ENCODE peak calls at places on chromosomes 6 and 20, in eight cellular contexts. M is mammary epithelial cell, C is NB4, Q is esophagus muscularis mucosa, E is upper lobe of right lung, X is endothelial cell of umbilical vein, Y is MM.1S, G is fibroblast of lung. O is an unnamed sample.

GRCh38 chr6:29737707-29738630 is 14.7 kb downstream of the HLA-F start:
- DNase-seq in M (peak; percentile 74), C (peak; percentile 60), Q (no peak), E (no peak), X (peak; percentile 62), Y (peak; percentile 63), G (peak; percentile 43), O (peak; percentile 38)

GRCh38 chr6:44381739-44382138 is 5.8 kb upstream of the CDC5L start:
- DNase-seq in M (no peak), C (peak; percentile 84), Q (no peak), E (no peak), X (no peak), Y (no peak), G (no peak), O (no peak)

GRCh38 chr6:100851819-100852218 is 29.3 kb downstream of the ASCC3 start:
- DNase-seq in M (no peak), C (no peak), Q (no peak), E (no peak), X (no peak), Y (no peak), G (no peak), O (no peak)

GRCh38 chr20:13141541-13141940 is 79.5 kb upstream of the ISM1 start:
- DNase-seq in M (no peak), C (no peak), Q (no peak), E (no peak), X (no peak), Y (no peak), G (no peak), O (peak; percentile 12)

GRCh38 chr20:36487069-36487468 is 54.2 kb upstream of the MYL9 start:
- DNase-seq in M (no peak), C (no peak), Q (no peak), E (no peak), X (no peak), Y (no peak), G (no peak), O (no peak)

GRCh38 chr6:148747145-148747492 is 289 bp downstream of the UST start:
- DNase-seq in M (peak; percentile 56), C (peak; percentile 14), Q (no peak), E (peak; percentile 82), X (peak; percentile 14), Y (no peak), G (no peak), O (no peak)

GRCh38 chr6:23659125-23659524 is 466.9 kb upstream of the NRSN1 start:
- DNase-seq in M (no peak), C (peak; percentile 7), Q (no peak), E (no peak), X (no peak), Y (no peak), G (peak; percentile 12), O (no peak)

GRCh38 chr6:29627762-29628418 is 5.1 kb downstream of the GABBR1 start:
- DNase-seq in M (no peak), C (peak; percentile 16), Q (no peak), E (peak; percentile 78), X (peak; percentile 80), Y (no peak), G (peak; percentile 87), O (peak; percentile 71)

GRCh38 chr6:36970892-36971842 is 14.8 kb downstream of the MTCH1 start:
- DNase-seq in M (no peak), C (no peak), Q (no peak), E (no peak), X (no peak), Y (no peak), G (no peak), O (no peak)

GRCh38 chr6:44942201-44942600 is 385.9 kb upstream of the RUNX2 start:
- DNase-seq in M (peak; percentile 32), C (no peak), Q (no peak), E (no peak), X (no peak), Y (no peak), G (no peak), O (no peak)

GRCh38 chr20:20413801-20414200 is 45.9 kb downstream of the INSM1 start:
- DNase-seq in M (no peak), C (no peak), Q (no peak), E (no peak), X (no peak), Y (no peak), G (peak; percentile 17), O (no peak)

GRCh38 chr6:87093651-87094050 is 1.3 kb downstream of the CGA start:
- DNase-seq in M (no peak), C (no peak), Q (no peak), E (no peak), X (peak; percentile 51), Y (no peak), G (peak; percentile 77), O (no peak)

GRCh38 chr20:38723069-38723981 is 961 bp upstream of the SLC32A1 start:
- DNase-seq in M (peak; percentile 41), C (peak; percentile 39), Q (no peak), E (no peak), X (no peak), Y (no peak), G (peak; percentile 35), O (no peak)

GRCh38 chr6:56772737-56773184 is 130.1 kb upstream of the DST start:
- DNase-seq in M (peak; percentile 92), C (no peak), Q (no peak), E (no peak), X (peak; percentile 56), Y (no peak), G (peak; percentile 89), O (no peak)

GRCh38 chr6:42271834-42272805 is 54.5 kb upstream of the MRPS10 start:
- DNase-seq in M (no peak), C (no peak), Q (no peak), E (no peak), X (no peak), Y (no peak), G (no peak), O (no peak)

DNA sequence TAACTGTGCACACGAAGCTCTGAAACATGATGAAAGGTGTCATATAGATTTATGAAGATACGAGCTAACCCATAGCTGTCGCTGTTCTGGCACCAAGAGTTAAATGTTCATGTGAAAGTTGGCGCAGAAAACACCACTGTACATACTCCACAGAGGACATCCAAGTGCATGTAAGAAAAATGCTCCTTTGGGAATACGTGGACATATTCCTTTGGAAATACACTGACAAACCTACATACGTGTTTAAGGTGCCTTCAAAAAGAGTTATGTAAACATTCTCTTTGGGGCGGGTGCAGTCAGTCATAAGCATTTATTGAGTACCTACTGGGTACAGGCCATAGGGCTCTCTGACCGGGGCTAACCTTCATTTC is 723 bp upstream of the ARID1B start:
- DNase-seq in M (peak; percentile 37), C (peak; percentile 67), Q (no peak), E (no peak), X (no peak), Y (no peak), G (peak; percentile 36), O (no peak)
- TF ChIP-seq CTCF in M (peak; percentile 21), C (no peak), Q (no peak), E (no peak), X (no peak), Y (no peak), G (no peak), O (no peak)

GRCh38 chr6:168908166-168908565 is 345.5 kb downstream of the THBS2 start:
- DNase-seq in M (peak; percentile 67), C (no peak), Q (no peak), E (no peak), X (no peak), Y (no peak), G (peak; percentile 79), O (no peak)
- H3K4me3 ChIP-seq in M (no peak overlapping the region), C (no peak overlapping the region), Q (no peak overlapping the region), E (no peak overlapping the region), X (no peak overlapping the region), Y (no peak overlapping the region), G (no peak overlapping the region), O (no peak overlapping the region)

DNA sequence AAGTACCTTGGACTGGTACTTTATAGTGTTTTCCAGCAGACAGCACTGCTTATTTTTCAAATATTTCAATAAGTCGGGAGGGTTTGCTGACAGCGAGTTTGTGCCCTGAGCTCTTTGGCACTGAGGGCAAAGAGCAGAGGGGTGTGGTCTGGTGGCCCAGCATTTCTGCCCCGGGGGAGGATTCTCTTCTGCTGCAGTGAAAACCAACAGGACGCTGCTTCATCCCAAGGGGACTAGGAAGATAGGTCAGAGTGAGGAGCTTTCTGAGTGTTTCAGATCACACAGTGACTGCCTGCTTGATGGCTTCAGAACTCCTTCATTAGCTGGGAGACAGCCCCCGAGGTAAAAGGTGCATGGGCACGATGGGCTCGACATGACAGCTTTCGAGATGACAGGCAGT is 8.6 kb downstream of the ULBP2 start:
- DNase-seq in M (no peak), C (no peak), Q (no peak), E (no peak), X (no peak), Y (no peak), G (no peak), O (no peak)
- TF ChIP-seq CTCF in M (no peak), C (no peak), Q (no peak), E (no peak), X (no peak), Y (no peak), G (no peak), O (no peak)

DNA sequence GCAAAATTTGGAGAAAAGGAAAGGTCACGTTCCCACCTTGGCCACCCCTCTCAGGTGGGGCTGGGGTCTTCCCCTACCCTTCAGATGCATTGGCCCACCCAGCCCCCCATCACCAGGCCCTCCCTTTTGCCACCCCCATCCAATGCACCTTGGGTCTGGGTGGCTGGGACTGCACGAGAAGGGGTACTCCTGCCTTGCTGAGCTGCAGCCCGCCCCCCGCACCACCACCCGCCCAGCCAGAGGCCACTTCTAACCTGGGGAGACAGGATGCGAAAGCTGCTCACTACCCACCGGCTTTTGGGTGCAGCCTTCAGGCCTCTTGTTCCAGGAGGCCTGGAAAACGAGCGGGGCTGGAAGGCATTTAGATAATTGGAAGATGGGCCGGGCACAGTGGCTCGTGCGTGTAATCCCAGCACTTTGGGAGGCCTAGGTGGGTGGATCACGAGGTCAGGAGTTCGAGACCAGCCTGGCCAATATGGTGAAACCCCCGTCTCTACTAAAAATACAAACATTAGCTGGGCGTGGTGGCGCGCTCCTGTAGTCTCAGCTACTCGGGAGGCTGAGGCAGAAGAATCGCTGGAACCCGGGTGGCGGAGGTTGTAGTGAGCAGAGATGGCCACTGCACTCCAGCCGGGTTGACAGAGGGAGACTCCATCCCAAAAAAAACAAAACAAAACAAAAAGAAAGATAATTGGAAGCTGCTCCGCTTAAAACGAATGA is 1.2 kb upstream of the CDC25B start:
- DNase-seq in M (no peak), C (no peak), Q (no peak), E (no peak), X (no peak), Y (no peak), G (no peak), O (no peak)
- H3K4me3 ChIP-seq in M (no peak overlapping the region), C (peak overlapping the region; percentile 81), Q (peak overlapping the region; percentile 81), E (peak overlapping the region; percentile 70), X (no peak overlapping the region), Y (peak overlapping the region; percentile 68), G (peak overlapping the region; percentile 82), O (peak overlapping the region; percentile 94)

GRCh38 chr6:149903938-149904611 is 6.2 kb upstream of the RAET1E start:
- DNase-seq in M (no peak), C (no peak), Q (no peak), E (no peak), X (no peak), Y (no peak), G (no peak), O (no peak)
- TF ChIP-seq CTCF in M (no peak), C (no peak), Q (no peak), E (no peak), X (no peak), Y (no peak), G (no peak), O (no peak)

GRCh38 chr6:102619585-102619984 is 1226.1 kb downstream of the GRIK2 start:
- DNase-seq in M (peak; percentile 3), C (peak; percentile 33), Q (no peak), E (no peak), X (no peak), Y (peak; percentile 14), G (peak; percentile 5), O (no peak)
- H3K4me3 ChIP-seq in M (no peak overlapping the region), C (no peak overlapping the region), Q (no peak overlapping the region), E (no peak overlapping the region), X (no peak overlapping the region), Y (no peak overlapping the region), G (no peak overlapping the region), O (no peak overlapping the region)